ENCODE peak calls at places on chromosomes 2 and 18, in nine cellular contexts. P is NCI-H1694; G is stomach; Z is neural crest cell; E is RWPE1; X is T-helper 2 cell treated with Interferon-gamma antibody and Interleukin-4, amounts not matched to agents 5 μg/mL and 100 μg/mL, for 36 hours; R is cerebellum; O is stimulated activated CD8-positive, alpha-beta memory T cell treated with anti-CD3 and anti-CD28 coated beads, Interleukin-4, amount 100 ng/mL, for 1 hour; J is stimulated activated CD4-positive, alpha-beta T cell treated with anti-CD3 and anti-CD28 coated beads, Interleukin-1b, Interleukin-23, amount 100 ng/mL, for 48 hours. Q is an unnamed sample.

GRCh38 chr18:50644807-50645206 is 84.9 kb downstream of the MAPK4 start:
- DNase-seq in P (no peak), G (no peak), Z (no peak), E (peak), X (no peak), R (no peak), O (no peak), J (no peak), Q (no peak)

GRCh38 chr2:101478561-101479001 is 3.7 kb upstream of the RFX8 start:
- DNase-seq in P (no peak), G (no peak), Z (no peak), E (no peak), X (no peak), R (no peak), O (no peak), J (no peak), Q (no peak)

GRCh38 chr2:137050949-137051348 is 285.6 kb downstream of the THSD7B start:
- DNase-seq in P (peak), G (no peak), Z (no peak), E (peak), X (no peak), R (no peak), O (no peak), J (no peak), Q (no peak)

GRCh38 chr2:133972786-133973185 is 281.1 kb upstream of the MGAT5 start:
- DNase-seq in P (no peak), G (no peak), Z (no peak), E (no peak), X (no peak), R (no peak), O (no peak), J (no peak), Q (peak)

GRCh38 chr2:15765686-15766302 is 174.1 kb downstream of the DDX1 start:
- DNase-seq in P (no peak), G (no peak), Z (no peak), E (no peak), X (no peak), R (no peak), O (no peak), J (no peak), Q (no peak)

GRCh38 chr2:26669099-26669498 is 23.4 kb upstream of the KCNK3 start:
- DNase-seq in P (no peak), G (no peak), Z (no peak), E (no peak), X (no peak), R (no peak), O (no peak), J (no peak), Q (no peak)

GRCh38 chr2:175854149-175854548 is 147.9 kb downstream of the LNPK start:
- DNase-seq in P (peak), G (no peak), Z (no peak), E (no peak), X (no peak), R (no peak), O (no peak), J (no peak), Q (no peak)

GRCh38 chr2:237500681-237501424 is 13.8 kb downstream of the MLPH start:
- DNase-seq in P (no peak), G (no peak), Z (no peak), E (peak), X (peak), R (no peak), O (no peak), J (peak), Q (peak)

GRCh38 chr2:199659207-199659606 is 191.8 kb downstream of the FTCDNL1 start:
- DNase-seq in P (peak), G (no peak), Z (peak), E (peak), X (peak), R (no peak), O (no peak), J (peak), Q (peak)

GRCh38 chr2:119257198-119257597 is 33.6 kb downstream of the STEAP3 start:
- DNase-seq in P (no peak), G (no peak), Z (no peak), E (no peak), X (no peak), R (no peak), O (no peak), J (no peak), Q (no peak)

GRCh38 chr2:235614176-235614860 is 120.5 kb downstream of the AGAP1 start:
- DNase-seq in P (peak), G (no peak), Z (no peak), E (no peak), X (no peak), R (no peak), O (no peak), J (no peak), Q (peak)

GRCh38 chr2:237968048-237968862 is 1.4 kb downstream of the UBE2F start:
- DNase-seq in P (peak), G (no peak), Z (no peak), E (peak), X (peak), R (peak), O (no peak), J (peak), Q (no peak)

GRCh38 chr2:224147174-224147573 is 108.1 kb upstream of the SERPINE2 start:
- DNase-seq in P (no peak), G (no peak), Z (no peak), E (peak), X (no peak), R (no peak), O (no peak), J (no peak), Q (no peak)

Q was measured in MG63.